ENCODE peak calls at places on chromosomes 4 and X, in five cellular contexts. Y is ascending aorta, Z is astrocyte, D is tibial artery, L is neural progenitor cell. W is an unnamed sample.
A peak's percentile ranks its signal among the peaks of the same experiment; 100 is the strongest.

GRCh38 chr4:71270901-71271300 is 67.9 kb upstream of the SLC4A4 start:
- DNase-seq in Y (no peak), Z (no peak), D (no peak), L (peak; percentile 36), W (peak; percentile 62)

GRCh38 chrX:6015423-6015822 is 213.2 kb downstream of the NLGN4X start:
- DNase-seq in Y (no peak), Z (no peak), D (no peak), L (no peak), W (no peak)

GRCh38 chrX:24563291-24564010 is 83.7 kb downstream of the PCYT1B start:
- DNase-seq in Y (no peak), Z (no peak), D (no peak), L (no peak), W (no peak)

GRCh38 chr4:68877555-68877954 is 61.8 kb downstream of the UGT2B10 start:
- DNase-seq in Y (no peak), Z (no peak), D (no peak), L (no peak), W (no peak)

GRCh38 chr4:186258216-186258811 is 7.7 kb upstream of the F11 start:
- DNase-seq in Y (no peak), Z (no peak), D (no peak), L (no peak), W (no peak)

GRCh38 chr4:113575391-113575790 is 186.1 kb downstream of the CAMK2D start:
- DNase-seq in Y (no peak), Z (peak; percentile 78), D (no peak), L (no peak), W (peak; percentile 77)

GRCh38 chr4:48815483-48815882 is 15.4 kb upstream of the OCIAD1 start:
- DNase-seq in Y (no peak), Z (no peak), D (no peak), L (no peak), W (no peak)

GRCh38 chr4:1398686-1399507 is 7.3 kb downstream of the NKX1-1 start:
- DNase-seq in Y (no peak), Z (no peak), D (peak; percentile 12), L (no peak), W (no peak)

GRCh38 chr4:8370835-8371234 is 69.7 kb downstream of the ACOX3 start:
- DNase-seq in Y (no peak), Z (no peak), D (no peak), L (no peak), W (no peak)

GRCh38 chr4:109729155-109729562 is 711 bp downstream of the PLA2G12A start:
- DNase-seq in Y (no peak), Z (no peak), D (no peak), L (peak; percentile 11), W (peak; percentile 13)

GRCh38 chr4:184100297-184100885 is 117.3 kb downstream of the ENPP6 start:
- DNase-seq in Y (no peak), Z (no peak), D (no peak), L (peak; percentile 67), W (peak; percentile 38)

DNA sequence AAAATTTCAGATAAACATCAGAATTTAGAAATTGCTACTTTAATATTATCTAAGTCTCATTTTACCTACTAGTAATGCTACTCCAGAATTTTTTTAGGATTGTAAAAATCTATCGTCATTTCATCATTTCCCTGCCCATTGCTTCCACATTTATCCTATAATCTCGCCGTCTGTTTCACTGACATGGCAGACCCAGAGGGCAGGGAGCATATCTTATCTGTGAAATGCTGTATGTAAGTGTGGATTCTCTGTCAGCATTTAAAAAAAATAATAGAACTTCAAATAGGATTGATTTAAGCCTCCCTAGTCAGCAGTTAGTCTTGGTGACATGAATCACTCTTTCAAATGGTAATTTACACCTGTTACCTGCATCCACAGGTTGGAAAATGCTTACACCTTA is 314.4 kb downstream of the PCDH7 start:
- DNase-seq in Y (no peak), Z (no peak), D (no peak), L (no peak), W (no peak)
- H3K4me1 ChIP-seq in Y (peaks cover 9% of the 10 kb centered on the region), Z (no peaks in the 10 kb centered on the region), D (no peaks in the 10 kb centered on the region), L (no peaks in the 10 kb centered on the region), W (peaks cover 6% of the 10 kb centered on the region)

GRCh38 chr4:181933471-181933870 is 309.7 kb upstream of the TENM3 start:
- DNase-seq in Y (no peak), Z (no peak), D (no peak), L (no peak), W (no peak)

GRCh38 chr4:181944527-181944926 is 298.7 kb upstream of the TENM3 start:
- DNase-seq in Y (no peak), Z (no peak), D (no peak), L (no peak), W (no peak)

GRCh38 chr4:181938641-181939040 is 304.6 kb upstream of the TENM3 start:
- DNase-seq in Y (no peak), Z (no peak), D (no peak), L (no peak), W (no peak)

GRCh38 chr4:181939199-181939945 is 303.8 kb upstream of the TENM3 start:
- DNase-seq in Y (no peak), Z (peak; percentile 57), D (no peak), L (peak; percentile 23), W (no peak)
- H3K4me3 ChIP-seq in Y (no peak overlapping the region), Z (no peak overlapping the region), D (no peak overlapping the region), L (no peak overlapping the region), W (no peak overlapping the region)

GRCh38 chr4:6877070-6877469 is 32.6 kb upstream of the TBC1D14 start:
- DNase-seq in Y (no peak), Z (no peak), D (no peak), L (no peak), W (no peak)

GRCh38 chr4:6873792-6874461 is 35.7 kb upstream of the TBC1D14 start:
- DNase-seq in Y (no peak), Z (peak; percentile 23), D (peak; percentile 74), L (peak; percentile 80), W (peak; percentile 80)

GRCh38 chr4:6878451-6879059 is 31.1 kb upstream of the TBC1D14 start:
- DNase-seq in Y (no peak), Z (peak; percentile 55), D (no peak), L (no peak), W (no peak)

GRCh38 chr4:6875431-6875831 is 34.2 kb upstream of the TBC1D14 start:
- DNase-seq in Y (peak; percentile 24), Z (no peak), D (peak; percentile 58), L (no peak), W (no peak)

DNA sequence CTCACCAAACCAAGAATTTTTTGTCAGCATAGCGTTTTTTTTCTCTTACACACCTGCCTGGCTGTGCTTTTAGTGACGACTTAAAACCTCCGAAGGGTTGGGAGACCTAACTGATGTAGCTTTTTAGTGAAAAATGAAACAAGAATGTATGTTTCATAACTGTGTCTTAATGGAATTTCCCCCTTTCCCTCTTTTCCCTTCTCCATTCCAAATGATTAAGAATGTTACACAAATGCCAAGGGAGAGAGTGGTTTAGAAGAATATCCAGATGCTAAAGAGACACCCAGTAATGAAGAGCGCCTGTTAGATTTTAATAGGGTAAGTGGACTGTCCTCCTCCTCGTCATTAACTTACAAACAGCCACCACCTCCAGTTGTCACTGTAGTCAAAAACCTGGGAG is 33.2 kb upstream of the TBC1D14 start:
- DNase-seq in Y (no peak), Z (peak; percentile 47), D (no peak), L (no peak), W (peak; percentile 36)
- H3K27ac ChIP-seq in Y (no peak overlapping the region), Z (no peak overlapping the region), D (no peak overlapping the region), L (no peak overlapping the region), W (no peak overlapping the region)

GRCh38 chrX:39679497-39680157 is 418.1 kb downstream of the BCOR start:
- DNase-seq in Y (no peak), Z (no peak), D (no peak), L (no peak), W (no peak)
- H3K4me1 ChIP-seq in Y (no peaks in the 10 kb centered on the region), Z (no peaks in the 10 kb centered on the region), D (no peaks in the 10 kb centered on the region), L (peaks cover 9% of the 10 kb centered on the region), W (peaks cover 13% of the 10 kb centered on the region)

GRCh38 chr4:18850763-18851331 is 829.3 kb upstream of the LCORL start:
- DNase-seq in Y (no peak), Z (no peak), D (no peak), L (no peak), W (no peak)
- H3K4me3 ChIP-seq in Y (no peak overlapping the region), Z (no peak overlapping the region), D (no peak overlapping the region), L (no peak overlapping the region), W (no peak overlapping the region)

GRCh38 chr4:7103031-7103598 is 35.3 kb upstream of the GRPEL1 start:
- DNase-seq in Y (peak; percentile 61), Z (peak; percentile 41), D (peak; percentile 94), L (peak; percentile 95), W (peak; percentile 87)
- H3K27ac ChIP-seq in Y (peak overlapping the region; percentile 84), Z (no peak overlapping the region), D (peak overlapping the region; percentile 88), L (no peak overlapping the region), W (no peak overlapping the region)

W was measured in cardiac muscle cell.